ENCODE peak calls at places on chromosomes 16 and 17, in eight cellular contexts. One of them, this sample, is unnamed.

GRCh38 chr17:50053654-50053960 is 2.3 kb upstream of the ITGA3 start:
- DNase-seq in posterior vena cava: no peak
- DNase-seq in activated CD4-positive, alpha-beta T cell treated with anti-CD3 and anti-CD28 coated beads, Interleukin-2, amount 50 U/mL, for 48 hours: no peak
- DNase-seq in fibroblast of lung: no peak
- DNase-seq in fibroblast of the conjunctiva: no peak
- DNase-seq in stimulated activated naive CD8-positive, alpha-beta T cell treated with anti-CD3 and anti-CD28 coated beads, Interleukin-15, Interleukin-2, amounts not matched to agents 100 U/mL and 50 U/mL, for 24 hours: no peak
- DNase-seq in skeletal muscle cell: no peak
- DNase-seq in Daoy: no peak
- DNase-seq in this sample: no peak

GRCh38 chr16:54934536-54935410 is 4.1 kb downstream of the IRX5 start:
- DNase-seq in posterior vena cava: no peak
- DNase-seq in activated CD4-positive, alpha-beta T cell treated with anti-CD3 and anti-CD28 coated beads, Interleukin-2, amount 50 U/mL, for 48 hours: no peak
- DNase-seq in fibroblast of lung: peak; percentile 62
- DNase-seq in fibroblast of the conjunctiva: no peak
- DNase-seq in stimulated activated naive CD8-positive, alpha-beta T cell treated with anti-CD3 and anti-CD28 coated beads, Interleukin-15, Interleukin-2, amounts not matched to agents 100 U/mL and 50 U/mL, for 24 hours: no peak
- DNase-seq in skeletal muscle cell: no peak
- DNase-seq in Daoy: no peak
- DNase-seq in this sample: no peak

GRCh38 chr17:47604268-47604927 is 45.3 kb upstream of the KPNB1 start:
- DNase-seq in posterior vena cava: no peak
- DNase-seq in activated CD4-positive, alpha-beta T cell treated with anti-CD3 and anti-CD28 coated beads, Interleukin-2, amount 50 U/mL, for 48 hours: no peak
- DNase-seq in fibroblast of lung: peak; percentile 54
- DNase-seq in fibroblast of the conjunctiva: peak; percentile 57
- DNase-seq in stimulated activated naive CD8-positive, alpha-beta T cell treated with anti-CD3 and anti-CD28 coated beads, Interleukin-15, Interleukin-2, amounts not matched to agents 100 U/mL and 50 U/mL, for 24 hours: no peak
- DNase-seq in skeletal muscle cell: peak; percentile 81
- DNase-seq in Daoy: peak; percentile 68
- DNase-seq in this sample: no peak

GRCh38 chr16:78317871-78318270 is 218.4 kb downstream of the WWOX start:
- DNase-seq in posterior vena cava: no peak
- DNase-seq in activated CD4-positive, alpha-beta T cell treated with anti-CD3 and anti-CD28 coated beads, Interleukin-2, amount 50 U/mL, for 48 hours: no peak
- DNase-seq in fibroblast of lung: no peak
- DNase-seq in fibroblast of the conjunctiva: no peak
- DNase-seq in stimulated activated naive CD8-positive, alpha-beta T cell treated with anti-CD3 and anti-CD28 coated beads, Interleukin-15, Interleukin-2, amounts not matched to agents 100 U/mL and 50 U/mL, for 24 hours: no peak
- DNase-seq in skeletal muscle cell: no peak
- DNase-seq in Daoy: peak; percentile 17
- DNase-seq in this sample: no peak

GRCh38 chr16:51881731-51882130 is 665.2 kb downstream of the TOX3 start:
- DNase-seq in posterior vena cava: no peak
- DNase-seq in activated CD4-positive, alpha-beta T cell treated with anti-CD3 and anti-CD28 coated beads, Interleukin-2, amount 50 U/mL, for 48 hours: no peak
- DNase-seq in fibroblast of lung: peak; percentile 76
- DNase-seq in fibroblast of the conjunctiva: no peak
- DNase-seq in stimulated activated naive CD8-positive, alpha-beta T cell treated with anti-CD3 and anti-CD28 coated beads, Interleukin-15, Interleukin-2, amounts not matched to agents 100 U/mL and 50 U/mL, for 24 hours: no peak
- DNase-seq in skeletal muscle cell: no peak
- DNase-seq in Daoy: no peak
- DNase-seq in this sample: no peak

GRCh38 chr16:82773018-82773417 is 146.2 kb downstream of the CDH13 start:
- DNase-seq in posterior vena cava: no peak
- DNase-seq in activated CD4-positive, alpha-beta T cell treated with anti-CD3 and anti-CD28 coated beads, Interleukin-2, amount 50 U/mL, for 48 hours: no peak
- DNase-seq in fibroblast of lung: peak; percentile 60
- DNase-seq in fibroblast of the conjunctiva: no peak
- DNase-seq in stimulated activated naive CD8-positive, alpha-beta T cell treated with anti-CD3 and anti-CD28 coated beads, Interleukin-15, Interleukin-2, amounts not matched to agents 100 U/mL and 50 U/mL, for 24 hours: no peak
- DNase-seq in skeletal muscle cell: no peak
- DNase-seq in Daoy: no peak
- DNase-seq in this sample: no peak

GRCh38 chr16:17313085-17313611 is 157.6 kb downstream of the XYLT1 start:
- DNase-seq in posterior vena cava: peak; percentile 88
- DNase-seq in activated CD4-positive, alpha-beta T cell treated with anti-CD3 and anti-CD28 coated beads, Interleukin-2, amount 50 U/mL, for 48 hours: no peak
- DNase-seq in fibroblast of lung: peak; percentile 64
- DNase-seq in fibroblast of the conjunctiva: no peak
- DNase-seq in stimulated activated naive CD8-positive, alpha-beta T cell treated with anti-CD3 and anti-CD28 coated beads, Interleukin-15, Interleukin-2, amounts not matched to agents 100 U/mL and 50 U/mL, for 24 hours: no peak
- DNase-seq in skeletal muscle cell: peak; percentile 93
- DNase-seq in Daoy: peak; percentile 8
- DNase-seq in this sample: no peak

GRCh38 chr16:82331397-82331796 is 161.4 kb upstream of the MPHOSPH6 start:
- DNase-seq in posterior vena cava: no peak
- DNase-seq in activated CD4-positive, alpha-beta T cell treated with anti-CD3 and anti-CD28 coated beads, Interleukin-2, amount 50 U/mL, for 48 hours: no peak
- DNase-seq in fibroblast of lung: no peak
- DNase-seq in fibroblast of the conjunctiva: no peak
- DNase-seq in stimulated activated naive CD8-positive, alpha-beta T cell treated with anti-CD3 and anti-CD28 coated beads, Interleukin-15, Interleukin-2, amounts not matched to agents 100 U/mL and 50 U/mL, for 24 hours: no peak
- DNase-seq in skeletal muscle cell: no peak
- DNase-seq in Daoy: no peak
- DNase-seq in this sample: no peak

GRCh38 chr17:64992325-64992802 is 64.2 kb downstream of the GNA13 start:
- DNase-seq in posterior vena cava: no peak
- DNase-seq in activated CD4-positive, alpha-beta T cell treated with anti-CD3 and anti-CD28 coated beads, Interleukin-2, amount 50 U/mL, for 48 hours: peak; percentile 37
- DNase-seq in fibroblast of lung: peak; percentile 71
- DNase-seq in fibroblast of the conjunctiva: no peak
- DNase-seq in stimulated activated naive CD8-positive, alpha-beta T cell treated with anti-CD3 and anti-CD28 coated beads, Interleukin-15, Interleukin-2, amounts not matched to agents 100 U/mL and 50 U/mL, for 24 hours: peak; percentile 39
- DNase-seq in skeletal muscle cell: no peak
- DNase-seq in Daoy: peak; percentile 92
- DNase-seq in this sample: no peak

GRCh38 chr16:63612462-63613227 is 1509.2 kb downstream of the CDH11 start:
- DNase-seq in posterior vena cava: no peak
- DNase-seq in activated CD4-positive, alpha-beta T cell treated with anti-CD3 and anti-CD28 coated beads, Interleukin-2, amount 50 U/mL, for 48 hours: no peak
- DNase-seq in fibroblast of lung: no peak
- DNase-seq in fibroblast of the conjunctiva: no peak
- DNase-seq in stimulated activated naive CD8-positive, alpha-beta T cell treated with anti-CD3 and anti-CD28 coated beads, Interleukin-15, Interleukin-2, amounts not matched to agents 100 U/mL and 50 U/mL, for 24 hours: no peak
- DNase-seq in skeletal muscle cell: no peak
- DNase-seq in Daoy: no peak
- DNase-seq in this sample: no peak